ENCODE peak calls at places on chromosome 6, in six cellular contexts. S, J, B, D, P and W are unnamed samples.

GRCh38 chr6:98014791-98015201 is 731.8 kb upstream of the MMS22L start:
- DNase-seq in S (no peak), J (no peak), B (no peak), D (no peak), P (no peak), W (no peak)

GRCh38 chr6:2529217-2529719 is 221.5 kb downstream of the MYLK4 start:
- DNase-seq in S (no peak), J (no peak), B (no peak), D (no peak), P (no peak), W (no peak)

GRCh38 chr6:82144007-82144851 is 103.3 kb downstream of the IBTK start:
- DNase-seq in S (peak), J (peak), B (peak), D (no peak), P (no peak), W (no peak)

GRCh38 chr6:39357998-39358686 is 35.6 kb upstream of the KCNK16 start:
- DNase-seq in S (peak), J (peak), B (no peak), D (no peak), P (no peak), W (no peak)

GRCh38 chr6:72784581-72784980 is 162.7 kb downstream of the KCNQ5 start:
- DNase-seq in S (no peak), J (peak), B (no peak), D (no peak), P (no peak), W (no peak)

GRCh38 chr6:136382676-136383075 is 93.0 kb upstream of the BCLAF1 start:
- DNase-seq in S (no peak), J (no peak), B (no peak), D (no peak), P (no peak), W (no peak)

GRCh38 chr6:110538416-110539060 is 62.1 kb upstream of the SLC22A16 start:
- DNase-seq in S (no peak), J (peak), B (no peak), D (no peak), P (no peak), W (no peak)

GRCh38 chr6:53031281-53031680 is 33.9 kb upstream of the FBXO9 start:
- DNase-seq in S (no peak), J (no peak), B (no peak), D (no peak), P (no peak), W (no peak)

GRCh38 chr6:121520337-121521163 is 85.1 kb downstream of the GJA1 start:
- DNase-seq in S (no peak), J (peak), B (no peak), D (no peak), P (no peak), W (no peak)

GRCh38 chr6:36204068-36204753 is 7.7 kb downstream of the BRPF3 start:
- DNase-seq in S (no peak), J (no peak), B (peak), D (no peak), P (peak), W (no peak)

GRCh38 chr6:11750682-11751081 is 27.9 kb downstream of the ADTRP start:
- DNase-seq in S (no peak), J (peak), B (no peak), D (no peak), P (no peak), W (no peak)

GRCh38 chr6:88843040-88843439 is 120.4 kb downstream of the RNGTT start:
- DNase-seq in S (no peak), J (peak), B (no peak), D (no peak), P (no peak), W (no peak)

GRCh38 chr6:74409447-74409846 is 713.4 kb downstream of the CD109 start:
- DNase-seq in S (no peak), J (peak), B (peak), D (no peak), P (no peak), W (no peak)

GRCh38 chr6:163702736-163703135 is 288.2 kb downstream of the QKI start:
- DNase-seq in S (no peak), J (no peak), B (no peak), D (no peak), P (no peak), W (no peak)

GRCh38 chr6:4645713-4646356 is 130.4 kb upstream of the CDYL start:
- DNase-seq in S (no peak), J (no peak), B (no peak), D (no peak), P (no peak), W (no peak)

GRCh38 chr6:4649728-4650127 is 126.5 kb upstream of the CDYL start:
- DNase-seq in S (no peak), J (peak), B (no peak), D (no peak), P (no peak), W (no peak)

GRCh38 chr6:4644962-4645361 is 131.2 kb upstream of the CDYL start:
- DNase-seq in S (no peak), J (peak), B (no peak), D (no peak), P (no peak), W (no peak)

GRCh38 chr6:4651831-4652467 is 124.3 kb upstream of the CDYL start:
- DNase-seq in S (no peak), J (no peak), B (no peak), D (no peak), P (no peak), W (no peak)

DNA sequence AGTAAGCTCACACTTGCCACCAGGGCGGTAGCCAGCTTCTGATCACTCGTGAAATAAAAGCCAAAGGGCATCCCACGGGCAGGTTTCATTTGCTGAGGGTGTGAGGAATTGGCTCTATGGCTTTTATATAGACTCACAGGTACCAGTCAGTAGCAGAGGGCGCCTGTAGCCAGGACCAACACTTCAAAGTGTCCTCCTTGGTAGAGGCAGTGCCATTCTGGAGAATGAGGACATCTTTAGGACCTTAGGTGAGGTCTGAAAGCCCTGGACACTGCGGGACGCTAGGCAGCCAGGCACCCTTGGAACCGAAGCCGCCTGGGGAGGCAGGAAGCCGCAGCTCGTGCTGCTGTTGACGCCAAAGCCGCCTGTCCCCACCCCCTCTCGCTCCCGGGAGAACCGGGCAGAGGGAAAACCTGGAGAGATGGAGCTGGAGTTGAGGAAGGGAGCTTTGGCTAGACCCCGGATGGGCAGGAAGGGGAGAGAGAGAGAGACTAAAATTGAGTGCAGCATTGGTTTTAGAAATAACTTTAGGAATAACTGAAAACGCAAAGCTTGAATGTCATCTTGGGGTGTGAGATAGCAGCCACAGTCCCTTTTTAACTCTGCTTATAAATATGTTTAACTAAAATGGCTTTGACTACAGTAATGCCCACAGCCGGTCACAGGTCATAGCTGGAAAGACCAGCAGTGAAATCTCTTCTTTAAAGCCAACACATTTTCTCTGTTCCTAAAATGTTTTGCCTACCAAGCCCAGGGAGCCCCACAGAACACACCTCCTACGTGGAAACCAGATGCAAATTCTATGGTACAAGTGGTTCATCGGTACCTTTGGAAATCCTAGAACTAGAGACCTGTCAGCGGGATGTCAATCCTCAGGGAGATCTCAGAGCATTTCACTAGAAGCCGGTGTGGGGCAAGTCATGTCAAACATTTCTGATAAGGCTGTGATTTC is 128.5 kb upstream of the CDYL start:
- DNase-seq in S (peak), J (peak), B (no peak), D (peak), P (no peak), W (peak)
- TF ChIP-seq CTCF in S (no peak), J (no peak), B (no peak), D (no peak), P (no peak), W (no peak)

DNA sequence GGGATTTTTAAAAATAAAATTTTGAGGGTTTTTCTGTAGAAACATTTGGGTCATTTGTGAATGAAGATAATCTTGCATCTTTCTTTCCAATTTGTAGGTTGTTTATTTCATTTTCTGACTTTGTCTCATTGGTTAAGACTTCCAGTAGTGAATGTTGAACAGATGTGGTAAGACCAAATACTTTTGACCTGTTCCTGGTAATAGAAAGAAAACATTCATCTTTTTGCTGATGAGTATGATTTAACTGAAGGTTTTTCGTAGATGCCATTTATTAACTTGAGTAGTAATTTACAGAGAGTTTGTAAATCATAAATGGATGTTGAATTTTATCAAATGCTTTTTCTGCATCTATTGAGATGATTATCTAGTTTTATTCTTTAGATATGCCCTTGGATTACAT is 416.1 kb upstream of the CITED2 start:
- DNase-seq in S (no peak), J (peak), B (no peak), D (no peak), P (no peak), W (no peak)
- TF ChIP-seq CTCF in S (no peak), J (no peak), B (no peak), D (no peak), P (no peak), W (no peak)

GRCh38 chr6:131443014-131443413 is 130.0 kb upstream of the ARG1 start:
- DNase-seq in S (no peak), J (no peak), B (no peak), D (no peak), P (no peak), W (no peak)
- TF ChIP-seq CTCF in S (no peak), J (no peak), B (no peak), D (no peak), P (no peak), W (no peak)

GRCh38 chr6:154410215-154410614 is 53.6 kb upstream of the IPCEF1 start:
- DNase-seq in S (no peak), J (no peak), B (no peak), D (no peak), P (no peak), W (no peak)

GRCh38 chr6:154407440-154407839 is 50.8 kb upstream of the IPCEF1 start:
- DNase-seq in S (no peak), J (no peak), B (no peak), D (no peak), P (no peak), W (no peak)

GRCh38 chr6:154410619-154411044 is 54.0 kb upstream of the IPCEF1 start:
- DNase-seq in S (peak), J (peak), B (no peak), D (no peak), P (no peak), W (peak)

GRCh38 chr6:154411076-154411475 is 54.5 kb upstream of the IPCEF1 start:
- DNase-seq in S (no peak), J (no peak), B (no peak), D (no peak), P (no peak), W (no peak)

DNA sequence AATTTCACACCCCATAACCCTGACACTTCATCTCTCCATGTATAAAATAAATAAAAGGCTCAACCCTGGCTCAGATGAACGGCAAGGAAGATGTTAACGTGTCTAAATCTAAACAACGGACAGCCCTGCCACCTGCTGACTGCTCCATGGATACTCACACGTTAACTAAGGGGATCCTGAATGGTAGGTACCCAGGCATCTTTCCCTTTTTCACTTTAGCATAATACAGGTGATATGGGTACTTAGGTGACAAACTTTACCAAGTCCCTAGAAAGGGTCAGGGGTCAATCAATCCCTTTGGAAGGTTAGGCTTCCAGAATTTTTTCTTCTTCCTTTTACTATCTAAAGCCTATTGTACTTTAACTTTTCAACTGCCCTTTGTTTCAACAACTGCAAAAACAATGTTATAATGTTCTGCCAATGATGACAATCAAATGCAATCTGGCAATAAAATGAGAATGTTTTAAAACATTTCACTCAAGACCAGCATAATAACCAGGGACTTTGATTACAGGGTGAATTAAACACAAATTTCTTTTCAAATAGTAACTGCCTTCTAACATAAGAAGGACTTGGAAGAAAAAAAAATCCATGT is 52.4 kb upstream of the IPCEF1 start:
- DNase-seq in S (no peak), J (peak), B (no peak), D (no peak), P (no peak), W (no peak)
- TF ChIP-seq CTCF in S (peak), J (peak), B (no peak), D (peak), P (no peak), W (no peak)

GRCh38 chr6:99790679-99791078 is 184.0 kb downstream of the PRDM13 start:
- DNase-seq in S (no peak), J (no peak), B (no peak), D (no peak), P (no peak), W (no peak)
- TF ChIP-seq CTCF in S (no peak), J (peak), B (no peak), D (peak), P (no peak), W (no peak)

GRCh38 chr6:25359191-25359861 is 80.2 kb downstream of the CARMIL1 start:
- DNase-seq in S (peak), J (peak), B (no peak), D (no peak), P (no peak), W (no peak)
- TF ChIP-seq CTCF in S (no peak), J (no peak), B (no peak), D (no peak), P (no peak), W (no peak)

GRCh38 chr6:33204415-33205171 is at the start of gene HSD17B8:
- DNase-seq in S (peak), J (peak), B (peak), D (peak), P (peak), W (peak)
- TF ChIP-seq CTCF in S (no peak), J (no peak), B (no peak), D (no peak), P (no peak), W (no peak)